ENCODE peak calls at places on chromosomes 16 and 17, in four cellular contexts. One of them, this sample, is unnamed.
A peak's percentile ranks its signal among the peaks of the same experiment; 100 is the strongest.

GRCh38 chr17:80393491-80393890 is 21.5 kb upstream of the ENDOV start:
- DNase-seq in ascending aorta: no peak
- DNase-seq in heart left ventricle: no peak
- DNase-seq in CD4-positive, CD25-positive, alpha-beta regulatory T cell: no peak
- DNase-seq in this sample: no peak

GRCh38 chr16:87077750-87078127 is 239.5 kb downstream of the C16orf95 start:
- DNase-seq in ascending aorta: no peak
- DNase-seq in heart left ventricle: no peak
- DNase-seq in CD4-positive, CD25-positive, alpha-beta regulatory T cell: no peak
- DNase-seq in this sample: no peak

GRCh38 chr17:15431201-15431600 is 36.2 kb downstream of the CDRT4 start:
- DNase-seq in ascending aorta: no peak
- DNase-seq in heart left ventricle: no peak
- DNase-seq in CD4-positive, CD25-positive, alpha-beta regulatory T cell: no peak
- DNase-seq in this sample: peak; percentile 33

GRCh38 chr17:18960803-18961511 is 9.0 kb downstream of the SLC5A10 start:
- DNase-seq in ascending aorta: no peak
- DNase-seq in heart left ventricle: peak; percentile 81
- DNase-seq in CD4-positive, CD25-positive, alpha-beta regulatory T cell: peak; percentile 69
- DNase-seq in this sample: peak; percentile 73

GRCh38 chr16:50997679-50998078 is 153.4 kb downstream of the SALL1 start:
- DNase-seq in ascending aorta: no peak
- DNase-seq in heart left ventricle: no peak
- DNase-seq in CD4-positive, CD25-positive, alpha-beta regulatory T cell: no peak
- DNase-seq in this sample: no peak

GRCh38 chr17:66552381-66552780 is 250.0 kb downstream of the PRKCA start:
- DNase-seq in ascending aorta: no peak
- DNase-seq in heart left ventricle: no peak
- DNase-seq in CD4-positive, CD25-positive, alpha-beta regulatory T cell: no peak
- DNase-seq in this sample: no peak

GRCh38 chr17:48718781-48719641 is 3.3 kb downstream of the PRAC1 start:
- DNase-seq in ascending aorta: no peak
- DNase-seq in heart left ventricle: no peak
- DNase-seq in CD4-positive, CD25-positive, alpha-beta regulatory T cell: peak; percentile 19
- DNase-seq in this sample: no peak

GRCh38 chr17:17032131-17032692 is 10.0 kb upstream of the MPRIP start:
- DNase-seq in ascending aorta: no peak
- DNase-seq in heart left ventricle: peak; percentile 66
- DNase-seq in CD4-positive, CD25-positive, alpha-beta regulatory T cell: no peak
- DNase-seq in this sample: no peak

GRCh38 chr16:57643902-57644301 is 15.5 kb downstream of the ADGRG1 start:
- DNase-seq in ascending aorta: no peak
- DNase-seq in heart left ventricle: no peak
- DNase-seq in CD4-positive, CD25-positive, alpha-beta regulatory T cell: peak; percentile 16
- DNase-seq in this sample: no peak

DNA sequence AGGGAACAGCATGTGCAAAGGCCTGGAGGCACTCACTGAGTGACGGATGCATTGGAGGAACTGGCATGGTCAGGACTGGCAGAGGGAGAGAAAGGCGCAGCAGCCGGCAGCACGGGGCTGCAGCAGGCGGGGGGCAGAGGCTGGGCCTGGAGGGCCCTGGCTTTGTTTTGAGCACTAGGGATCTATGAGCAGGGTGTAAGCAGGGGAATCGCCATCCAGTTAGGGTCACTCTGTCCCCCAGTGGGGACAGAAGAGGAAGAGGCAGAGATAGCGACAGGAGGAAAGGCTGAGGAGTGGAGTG is 14.2 kb downstream of the HSD11B2 start:
- DNase-seq in ascending aorta: no peak
- DNase-seq in heart left ventricle: no peak
- DNase-seq in CD4-positive, CD25-positive, alpha-beta regulatory T cell: no peak
- DNase-seq in this sample: no peak
- H3K4me1 ChIP-seq in ascending aorta: no peaks in the 10 kb centered on the region
- H3K4me1 ChIP-seq in heart left ventricle: peaks cover 68% of the 10 kb centered on the region
- H3K4me1 ChIP-seq in CD4-positive, CD25-positive, alpha-beta regulatory T cell: no peaks in the 10 kb centered on the region
- H3K4me1 ChIP-seq in this sample: no peaks in the 10 kb centered on the region

GRCh38 chr16:56632848-56633365 is 448 bp downstream of the MT1M start:
- DNase-seq in ascending aorta: no peak
- DNase-seq in heart left ventricle: no peak
- DNase-seq in CD4-positive, CD25-positive, alpha-beta regulatory T cell: no peak
- DNase-seq in this sample: no peak

GRCh38 chr16:56631197-56631596 is 1.3 kb upstream of the MT1M start:
- DNase-seq in ascending aorta: no peak
- DNase-seq in heart left ventricle: no peak
- DNase-seq in CD4-positive, CD25-positive, alpha-beta regulatory T cell: no peak
- DNase-seq in this sample: no peak

GRCh38 chr16:56633535-56633934 is 1.1 kb downstream of the MT1M start:
- DNase-seq in ascending aorta: no peak
- DNase-seq in heart left ventricle: no peak
- DNase-seq in CD4-positive, CD25-positive, alpha-beta regulatory T cell: no peak
- DNase-seq in this sample: no peak

GRCh38 chr16:56631832-56632159 is 663 bp upstream of the MT1M start:
- DNase-seq in ascending aorta: no peak
- DNase-seq in heart left ventricle: no peak
- DNase-seq in CD4-positive, CD25-positive, alpha-beta regulatory T cell: no peak
- DNase-seq in this sample: no peak

GRCh38 chr16:56632160-56632847 is at the start of gene MT1M:
- DNase-seq in ascending aorta: no peak
- DNase-seq in heart left ventricle: peak; percentile 57
- DNase-seq in CD4-positive, CD25-positive, alpha-beta regulatory T cell: no peak
- DNase-seq in this sample: no peak
- H3K4me3 ChIP-seq in ascending aorta: peak within 1 kb of the TSS; percentile 54
- H3K4me3 ChIP-seq in heart left ventricle: peak within 1 kb of the TSS; percentile 67
- H3K4me3 ChIP-seq in CD4-positive, CD25-positive, alpha-beta regulatory T cell: no peak within 1 kb of the TSS
- H3K4me3 ChIP-seq in this sample: peak within 1 kb of the TSS; percentile 57

DNA sequence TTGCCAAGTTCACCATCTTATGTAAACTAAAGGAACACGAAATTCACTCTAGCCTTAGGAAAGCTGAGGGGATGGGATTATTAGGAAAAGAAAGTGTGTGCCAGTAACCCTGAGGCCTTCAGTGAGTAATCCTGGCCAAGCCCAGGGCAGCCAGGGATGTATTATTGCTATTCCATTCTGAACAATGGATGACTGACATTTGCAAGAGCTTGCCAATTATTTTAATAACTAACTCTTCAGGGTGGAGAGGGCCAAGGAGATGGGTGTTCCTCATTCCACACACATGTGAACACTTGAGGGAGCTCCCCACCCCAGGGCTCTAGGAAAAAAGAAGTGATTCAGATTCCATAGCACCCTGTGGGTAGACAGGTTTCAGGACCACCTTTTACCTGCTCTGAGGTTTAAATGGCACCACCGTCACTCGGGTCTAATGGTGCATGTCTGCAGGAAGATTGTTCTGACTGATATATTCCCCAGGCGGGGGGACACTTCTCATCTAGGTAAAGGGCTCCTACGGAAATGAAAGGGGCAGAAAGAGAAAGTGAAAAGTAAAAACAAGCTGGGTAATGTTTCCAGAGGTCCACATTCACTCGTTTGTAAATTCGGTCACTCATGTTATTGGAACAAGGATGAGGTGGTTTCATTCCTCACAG is 41.5 kb downstream of the TK2 start:
- DNase-seq in ascending aorta: no peak
- DNase-seq in heart left ventricle: peak; percentile 17
- DNase-seq in CD4-positive, CD25-positive, alpha-beta regulatory T cell: no peak
- DNase-seq in this sample: no peak
- H3K4me1 ChIP-seq in ascending aorta: peaks cover 23% of the 10 kb centered on the region
- H3K4me1 ChIP-seq in heart left ventricle: peaks cover 28% of the 10 kb centered on the region
- H3K4me1 ChIP-seq in CD4-positive, CD25-positive, alpha-beta regulatory T cell: no peaks in the 10 kb centered on the region
- H3K4me1 ChIP-seq in this sample: peaks cover 17% of the 10 kb centered on the region

DNA sequence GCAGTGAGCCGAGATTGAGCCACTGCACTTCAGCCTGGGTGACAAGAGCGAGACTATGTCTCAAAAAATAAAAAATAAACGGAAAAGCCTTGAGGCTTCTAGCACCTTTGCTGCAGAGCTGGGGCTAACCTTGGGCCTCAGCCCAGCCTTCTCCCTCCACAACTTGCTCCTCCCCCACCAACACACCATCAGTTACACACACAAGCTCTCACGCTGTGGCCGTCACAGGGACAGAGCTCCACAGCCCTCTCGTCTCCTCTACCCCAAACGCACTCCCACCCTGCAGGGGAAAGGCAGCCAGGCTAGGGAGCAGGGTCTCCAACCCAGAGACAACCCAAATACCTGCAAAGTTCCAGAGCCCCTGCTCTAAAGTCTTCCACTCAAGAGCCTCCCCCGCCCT is 22.0 kb upstream of the MRPS23 start:
- DNase-seq in ascending aorta: no peak
- DNase-seq in heart left ventricle: no peak
- DNase-seq in CD4-positive, CD25-positive, alpha-beta regulatory T cell: no peak
- DNase-seq in this sample: no peak
- H3K4me3 ChIP-seq in ascending aorta: no peak overlapping the region
- H3K4me3 ChIP-seq in heart left ventricle: no peak overlapping the region
- H3K4me3 ChIP-seq in CD4-positive, CD25-positive, alpha-beta regulatory T cell: no peak overlapping the region
- H3K4me3 ChIP-seq in this sample: peak overlapping the region; percentile 5

GRCh38 chr17:76266244-76266938 is 1.2 kb downstream of the UBALD2 start:
- DNase-seq in ascending aorta: no peak
- DNase-seq in heart left ventricle: peak; percentile 30
- DNase-seq in CD4-positive, CD25-positive, alpha-beta regulatory T cell: peak; percentile 59
- DNase-seq in this sample: peak; percentile 33
- H3K4me1 ChIP-seq in ascending aorta: no peaks in the 10 kb centered on the region
- H3K4me1 ChIP-seq in heart left ventricle: peaks cover 38% of the 10 kb centered on the region
- H3K4me1 ChIP-seq in CD4-positive, CD25-positive, alpha-beta regulatory T cell: peaks cover 63% of the 10 kb centered on the region
- H3K4me1 ChIP-seq in this sample: peaks cover 40% of the 10 kb centered on the region

DNA sequence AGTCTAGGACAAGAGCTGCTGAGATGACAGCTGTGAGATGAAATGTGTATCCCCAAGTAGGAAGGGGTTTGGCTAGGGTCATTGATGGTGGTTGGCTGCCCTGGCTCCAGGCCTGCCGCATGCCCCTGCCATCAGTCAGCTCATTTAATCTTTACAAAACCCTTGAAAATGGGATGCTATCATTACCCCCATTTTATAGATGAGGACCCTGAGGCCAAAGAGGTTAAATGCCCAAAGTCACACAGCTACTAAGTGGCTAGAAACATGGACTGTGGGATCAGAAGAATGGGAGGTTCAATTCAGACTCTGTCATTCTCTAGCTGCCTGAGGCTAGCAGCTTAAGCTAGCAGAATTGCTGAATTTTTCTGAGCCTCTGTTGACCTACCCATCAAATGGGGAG is 198.8 kb downstream of the MAF start:
- DNase-seq in ascending aorta: no peak
- DNase-seq in heart left ventricle: no peak
- DNase-seq in CD4-positive, CD25-positive, alpha-beta regulatory T cell: no peak
- DNase-seq in this sample: no peak
- H3K4me3 ChIP-seq in ascending aorta: no peak overlapping the region
- H3K4me3 ChIP-seq in heart left ventricle: no peak overlapping the region
- H3K4me3 ChIP-seq in CD4-positive, CD25-positive, alpha-beta regulatory T cell: no peak overlapping the region
- H3K4me3 ChIP-seq in this sample: no peak overlapping the region

GRCh38 chr17:2396568-2397246 is 4.2 kb downstream of the MNT start:
- DNase-seq in ascending aorta: peak; percentile 92
- DNase-seq in heart left ventricle: peak; percentile 94
- DNase-seq in CD4-positive, CD25-positive, alpha-beta regulatory T cell: peak; percentile 73
- DNase-seq in this sample: peak; percentile 81

GRCh38 chr17:2394775-2395191 is 6.1 kb downstream of the MNT start:
- DNase-seq in ascending aorta: no peak
- DNase-seq in heart left ventricle: no peak
- DNase-seq in CD4-positive, CD25-positive, alpha-beta regulatory T cell: no peak
- DNase-seq in this sample: no peak

GRCh38 chr17:2397247-2398171 is 3.4 kb downstream of the MNT start:
- DNase-seq in ascending aorta: no peak
- DNase-seq in heart left ventricle: no peak
- DNase-seq in CD4-positive, CD25-positive, alpha-beta regulatory T cell: no peak
- DNase-seq in this sample: no peak

GRCh38 chr17:2395258-2396170 is 5.3 kb downstream of the MNT start:
- DNase-seq in ascending aorta: no peak
- DNase-seq in heart left ventricle: no peak
- DNase-seq in CD4-positive, CD25-positive, alpha-beta regulatory T cell: no peak
- DNase-seq in this sample: peak; percentile 37

DNA sequence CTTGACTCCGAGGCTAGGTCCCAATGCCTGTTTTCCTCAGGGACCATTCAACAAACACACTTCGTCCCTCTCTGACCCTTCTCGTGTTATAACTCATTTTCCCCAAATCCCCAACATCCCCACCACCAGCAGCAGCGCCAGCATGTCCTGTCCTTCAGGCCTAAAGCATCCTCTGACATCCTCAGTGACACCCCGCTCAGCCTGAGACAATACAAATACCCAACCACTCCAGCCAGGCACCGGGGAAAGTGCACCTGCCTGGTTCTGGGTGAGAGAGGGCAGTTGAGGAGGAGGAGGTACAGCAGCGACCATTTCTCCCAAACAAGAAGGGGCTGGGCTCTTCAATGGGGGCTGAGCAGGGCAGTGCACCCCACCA is 4.7 kb downstream of the MNT start:
- DNase-seq in ascending aorta: no peak
- DNase-seq in heart left ventricle: no peak
- DNase-seq in CD4-positive, CD25-positive, alpha-beta regulatory T cell: no peak
- DNase-seq in this sample: no peak
- H3K4me1 ChIP-seq in ascending aorta: peaks cover 41% of the 10 kb centered on the region
- H3K4me1 ChIP-seq in heart left ventricle: peaks cover 60% of the 10 kb centered on the region
- H3K4me1 ChIP-seq in CD4-positive, CD25-positive, alpha-beta regulatory T cell: peaks cover 69% of the 10 kb centered on the region
- H3K4me1 ChIP-seq in this sample: peaks cover 41% of the 10 kb centered on the region

GRCh38 chr17:42422412-42422957 is 571 bp downstream of the CAVIN1 start:
- DNase-seq in ascending aorta: no peak
- DNase-seq in heart left ventricle: peak; percentile 58
- DNase-seq in CD4-positive, CD25-positive, alpha-beta regulatory T cell: peak; percentile 44
- DNase-seq in this sample: peak; percentile 82
- H3K4me3 ChIP-seq in ascending aorta: peak overlapping the region; percentile 92
- H3K4me3 ChIP-seq in heart left ventricle: peak overlapping the region; percentile 94
- H3K4me3 ChIP-seq in CD4-positive, CD25-positive, alpha-beta regulatory T cell: no peak overlapping the region
- H3K4me3 ChIP-seq in this sample: peak overlapping the region; percentile 78